ENCODE peak calls at places on chromosomes 1 and 21, in seven cellular contexts. H, M, J, Z, S, V and L are unnamed samples.

GRCh38 chr1:166974647-166975345 is 544 bp downstream of the ILDR2 start:
- DNase-seq in H (no peak), M (peak), J (no peak), Z (no peak), S (peak), V (no peak), L (no peak)

GRCh38 chr1:15103906-15104305 is 49.6 kb upstream of the TMEM51 start:
- DNase-seq in H (no peak), M (no peak), J (no peak), Z (no peak), S (no peak), V (no peak), L (no peak)

GRCh38 chr1:183385746-183386145 is 32.4 kb downstream of the NMNAT2 start:
- DNase-seq in H (peak), M (no peak), J (no peak), Z (no peak), S (no peak), V (no peak), L (no peak)

GRCh38 chr1:107687846-107688753 is 276.9 kb downstream of the VAV3 start:
- DNase-seq in H (peak), M (no peak), J (no peak), Z (peak), S (no peak), V (no peak), L (no peak)

GRCh38 chr1:228998179-228998578 is 262.9 kb downstream of the RHOU start:
- DNase-seq in H (no peak), M (no peak), J (no peak), Z (no peak), S (no peak), V (no peak), L (no peak)

GRCh38 chr21:29701676-29702075 is 238.1 kb downstream of the GRIK1 start:
- DNase-seq in H (no peak), M (no peak), J (no peak), Z (no peak), S (no peak), V (no peak), L (no peak)

GRCh38 chr1:31860576-31860975 is 44.8 kb upstream of the SPOCD1 start:
- DNase-seq in H (no peak), M (no peak), J (no peak), Z (no peak), S (no peak), V (no peak), L (no peak)

GRCh38 chr21:44267655-44268142 is 6.0 kb upstream of the DNMT3L start:
- DNase-seq in H (peak), M (no peak), J (peak), Z (no peak), S (peak), V (no peak), L (no peak)

GRCh38 chr1:23650344-23650990 is 41.1 kb upstream of the RPL11 start:
- DNase-seq in H (no peak), M (no peak), J (no peak), Z (no peak), S (no peak), V (no peak), L (no peak)

GRCh38 chr1:67618285-67619018 is 66.5 kb upstream of the GADD45A start:
- DNase-seq in H (peak), M (no peak), J (peak), Z (peak), S (no peak), V (no peak), L (no peak)

GRCh38 chr21:38327984-38328383 is 71.2 kb downstream of the KCNJ15 start:
- DNase-seq in H (peak), M (no peak), J (peak), Z (no peak), S (no peak), V (no peak), L (no peak)